ENCODE peak calls at places on chromosome X, in eight cellular contexts. I, M, K, Q, F, G, D and N are unnamed samples.

GRCh38 chrX:29687687-29688086 is 527.7 kb upstream of the MAGEB2 start:
- DNase-seq in I (no peak), M (no peak), K (no peak), Q (no peak), F (no peak), G (no peak), D (peak), N (no peak)

GRCh38 chrX:57329008-57329407 is 42.5 kb downstream of the FAAH2 start:
- DNase-seq in I (no peak), M (no peak), K (no peak), Q (no peak), F (no peak), G (no peak), D (peak), N (no peak)

GRCh38 chrX:72255445-72255844 is 16.6 kb upstream of the ERCC6L start:
- DNase-seq in I (no peak), M (peak), K (peak), Q (no peak), F (no peak), G (no peak), D (no peak), N (no peak)

GRCh38 chrX:68536884-68537283 is 38.0 kb downstream of the YIPF6 start:
- DNase-seq in I (no peak), M (no peak), K (no peak), Q (no peak), F (no peak), G (no peak), D (no peak), N (no peak)

GRCh38 chrX:33434256-33435092 is 223.1 kb upstream of the DMD start:
- DNase-seq in I (peak), M (peak), K (peak), Q (peak), F (peak), G (no peak), D (peak), N (peak)

GRCh38 chrX:68832516-68833447 is 4.0 kb downstream of the EFNB1 start:
- DNase-seq in I (peak), M (peak), K (no peak), Q (no peak), F (no peak), G (no peak), D (no peak), N (no peak)

GRCh38 chrX:43813898-43814297 is 68.4 kb downstream of the MAOB start:
- DNase-seq in I (no peak), M (no peak), K (no peak), Q (no peak), F (no peak), G (no peak), D (no peak), N (no peak)

GRCh38 chrX:104921606-104922205 is 298.8 kb downstream of the TEX13A start:
- DNase-seq in I (peak), M (no peak), K (no peak), Q (no peak), F (no peak), G (no peak), D (no peak), N (no peak)

GRCh38 chrX:65034292-65034640 is 58.0 kb upstream of the ZC4H2 start:
- DNase-seq in I (no peak), M (no peak), K (no peak), Q (peak), F (no peak), G (no peak), D (no peak), N (no peak)

GRCh38 chrX:56968980-56969379 is 26.4 kb downstream of the SPIN3 start:
- DNase-seq in I (no peak), M (no peak), K (no peak), Q (no peak), F (no peak), G (no peak), D (no peak), N (no peak)

GRCh38 chrX:144648788-144649187 is 598.5 kb upstream of the SPANXN1 start:
- DNase-seq in I (no peak), M (no peak), K (no peak), Q (no peak), F (no peak), G (no peak), D (no peak), N (no peak)

GRCh38 chrX:47579537-47579936 is 2.7 kb upstream of the TIMP1 start:
- DNase-seq in I (no peak), M (peak), K (no peak), Q (no peak), F (no peak), G (no peak), D (peak), N (no peak)

GRCh38 chrX:74550295-74550802 is 64.1 kb downstream of the RLIM start:
- DNase-seq in I (peak), M (peak), K (peak), Q (peak), F (peak), G (peak), D (peak), N (no peak)

GRCh38 chrX:68930576-68931317 is 101.9 kb downstream of the EFNB1 start:
- DNase-seq in I (no peak), M (no peak), K (no peak), Q (no peak), F (no peak), G (no peak), D (no peak), N (no peak)

GRCh38 chrX:120366794-120367193 is 4.9 kb downstream of the ATP1B4 start:
- DNase-seq in I (no peak), M (no peak), K (no peak), Q (no peak), F (no peak), G (no peak), D (no peak), N (no peak)

GRCh38 chrX:72101597-72102037 is 30.1 kb downstream of the RTL5 start:
- DNase-seq in I (no peak), M (no peak), K (no peak), Q (no peak), F (no peak), G (no peak), D (no peak), N (no peak)

GRCh38 chrX:34147345-34147744 is 15.2 kb upstream of the FAM47A start:
- DNase-seq in I (no peak), M (no peak), K (no peak), Q (no peak), F (no peak), G (no peak), D (no peak), N (no peak)

GRCh38 chrX:47958943-47959342 is 44.8 kb downstream of the ZNF182 start:
- DNase-seq in I (no peak), M (no peak), K (no peak), Q (peak), F (no peak), G (no peak), D (peak), N (no peak)

GRCh38 chrX:38045697-38046096 is 39.3 kb downstream of the SYTL5 start:
- DNase-seq in I (no peak), M (peak), K (peak), Q (no peak), F (no peak), G (no peak), D (no peak), N (no peak)

GRCh38 chrX:78838709-78839108 is 91.2 kb downstream of the LPAR4 start:
- DNase-seq in I (no peak), M (no peak), K (no peak), Q (no peak), F (no peak), G (no peak), D (no peak), N (no peak)

GRCh38 chrX:125293792-125294780 is 25.6 kb upstream of the TEX13C start:
- DNase-seq in I (no peak), M (no peak), K (no peak), Q (no peak), F (no peak), G (peak), D (no peak), N (no peak)

GRCh38 chrX:68084765-68085164 is 348.5 kb downstream of the OPHN1 start:
- DNase-seq in I (no peak), M (no peak), K (no peak), Q (no peak), F (no peak), G (peak), D (no peak), N (no peak)

GRCh38 chrX:34294665-34295064 is 162.6 kb upstream of the FAM47A start:
- DNase-seq in I (no peak), M (no peak), K (no peak), Q (no peak), F (no peak), G (no peak), D (no peak), N (no peak)

GRCh38 chrX:134683351-134683750 is 25.1 kb upstream of the PLAC1 start:
- DNase-seq in I (no peak), M (no peak), K (no peak), Q (peak), F (no peak), G (no peak), D (no peak), N (no peak)

GRCh38 chrX:41541381-41541780 is 94.2 kb downstream of the NYX start:
- DNase-seq in I (no peak), M (no peak), K (no peak), Q (no peak), F (no peak), G (no peak), D (no peak), N (no peak)

GRCh38 chrX:71911731-71912050 is 1.0 kb downstream of the NHSL2 start:
- DNase-seq in I (peak), M (no peak), K (no peak), Q (no peak), F (no peak), G (no peak), D (no peak), N (no peak)

GRCh38 chrX:18422325-18422724 is 3.1 kb upstream of the CDKL5 start:
- DNase-seq in I (no peak), M (no peak), K (no peak), Q (no peak), F (no peak), G (no peak), D (no peak), N (no peak)

GRCh38 chrX:143663755-143664154 is 27.9 kb upstream of the SLITRK4 start:
- DNase-seq in I (no peak), M (no peak), K (no peak), Q (no peak), F (no peak), G (no peak), D (no peak), N (no peak)

GRCh38 chrX:50609796-50610195 is 139.2 kb upstream of the DGKK start:
- DNase-seq in I (no peak), M (no peak), K (no peak), Q (no peak), F (no peak), G (no peak), D (peak), N (no peak)

GRCh38 chrX:41332408-41332987 is 1.5 kb upstream of the DDX3X start:
- DNase-seq in I (peak), M (peak), K (peak), Q (no peak), F (peak), G (no peak), D (peak), N (no peak)

GRCh38 chrX:151789179-151789800 is 54.7 kb downstream of the CNGA2 start:
- DNase-seq in I (peak), M (no peak), K (peak), Q (no peak), F (peak), G (no peak), D (peak), N (no peak)
- H3K4me3 ChIP-seq in I (no peak), M (no peak), K (no peak), Q (no peak), F (no peak), G (no peak), D (no peak), N (no peak)

GRCh38 chrX:2931612-2932011 is 2.5 kb upstream of the ARSD start:
- DNase-seq in I (no peak), M (no peak), K (no peak), Q (no peak), F (no peak), G (no peak), D (no peak), N (no peak)

GRCh38 chrX:2926664-2927275 is 2.4 kb downstream of the ARSD start:
- DNase-seq in I (no peak), M (no peak), K (no peak), Q (no peak), F (no peak), G (no peak), D (no peak), N (no peak)

GRCh38 chrX:2928583-2929434 is at the start of gene ARSD:
- DNase-seq in I (peak), M (peak), K (peak), Q (peak), F (peak), G (no peak), D (peak), N (peak)

GRCh38 chrX:2931155-2931554 is 2.0 kb upstream of the ARSD start:
- DNase-seq in I (no peak), M (no peak), K (no peak), Q (no peak), F (no peak), G (no peak), D (no peak), N (no peak)

DNA sequence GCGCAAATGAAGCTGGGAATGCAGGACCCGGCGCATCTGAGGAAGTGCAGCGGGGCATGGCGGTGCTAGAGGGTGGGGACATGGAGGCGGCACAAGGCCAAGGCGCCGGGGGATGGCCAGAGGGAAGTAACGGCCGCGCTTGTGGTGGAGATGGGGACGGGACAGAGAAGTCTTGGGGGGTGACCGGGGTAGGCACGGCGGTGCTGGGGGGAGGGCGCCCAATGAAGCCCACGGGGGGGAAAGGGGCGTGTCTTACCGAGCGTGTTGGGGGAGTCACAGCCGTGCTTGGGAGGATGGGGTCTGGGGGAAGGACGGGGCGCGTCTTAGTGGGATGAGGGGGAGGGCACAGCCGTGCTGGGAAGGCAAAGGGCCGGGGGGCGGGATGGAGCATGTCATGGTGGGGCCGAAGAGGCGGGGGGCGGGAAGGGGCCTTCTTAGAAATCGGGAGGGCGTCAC is 984 bp downstream of the ARSD start:
- DNase-seq in I (peak), M (peak), K (peak), Q (peak), F (peak), G (no peak), D (peak), N (no peak)
- TF ChIP-seq POLR2AphosphoS5 in I (no peak), M (no peak), K (no peak), Q (peak), F (no peak), G (no peak), D (no peak), N (no peak)

GRCh38 chrX:45765281-45765680 is 564.6 kb upstream of the DIPK2B start:
- DNase-seq in I (no peak), M (no peak), K (no peak), Q (no peak), F (no peak), G (no peak), D (no peak), N (no peak)
- H3K4me3 ChIP-seq in I (no peak), M (no peak), K (no peak), Q (peak), F (no peak), G (peak), D (peak), N (peak)

GRCh38 chrX:1400049-1400448 is 8.1 kb upstream of the SLC25A6 start:
- DNase-seq in I (peak), M (no peak), K (no peak), Q (no peak), F (no peak), G (no peak), D (no peak), N (no peak)
- TF ChIP-seq POLR2AphosphoS5 in I (no peak), M (no peak), K (no peak), Q (no peak), F (no peak), G (no peak), D (no peak), N (no peak)

DNA sequence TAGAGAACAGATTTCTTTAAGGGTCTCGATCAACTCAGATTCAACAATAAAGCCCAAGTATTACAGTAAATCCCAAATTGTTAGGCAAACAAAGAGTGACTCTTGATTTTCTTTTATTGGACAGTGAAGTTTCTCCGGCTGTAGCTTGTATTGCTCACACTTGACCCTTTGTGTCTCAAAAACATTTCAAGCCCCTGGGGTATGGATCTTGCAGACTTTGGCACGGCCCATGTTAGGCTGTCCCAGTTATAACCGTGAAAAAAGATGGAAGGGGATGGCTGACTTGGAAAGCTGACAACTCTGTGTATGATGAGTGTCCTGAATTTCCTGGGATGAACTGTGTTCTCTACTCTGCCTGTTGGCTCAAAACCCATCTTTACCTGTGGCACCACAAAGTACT is 356.1 kb downstream of the SLITRK2 start:
- DNase-seq in I (no peak), M (no peak), K (no peak), Q (no peak), F (no peak), G (no peak), D (no peak), N (no peak)
- H3K4me3 ChIP-seq in I (no peak), M (no peak), K (no peak), Q (no peak), F (no peak), G (no peak), D (no peak), N (no peak)

DNA sequence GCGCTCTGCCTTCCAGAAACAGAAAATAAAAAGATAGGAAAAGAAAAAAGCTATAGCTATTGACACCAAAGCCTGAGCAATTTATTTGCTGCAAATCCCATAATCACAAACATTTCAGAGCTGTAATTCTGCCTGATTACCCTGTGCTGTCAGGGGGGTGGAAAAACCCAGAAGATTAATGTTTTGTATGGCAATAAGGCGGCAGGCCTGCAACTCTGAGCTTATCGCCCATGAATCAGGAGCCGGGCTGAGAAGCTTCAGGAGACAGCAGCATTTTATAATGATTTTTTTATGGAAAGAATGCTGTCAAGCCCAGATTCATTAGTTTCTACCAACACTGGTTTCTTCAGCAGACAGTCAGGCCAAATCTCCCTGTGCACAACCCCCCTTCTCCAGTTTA is 82.6 kb upstream of the TMEM164 start:
- DNase-seq in I (no peak), M (no peak), K (no peak), Q (peak), F (no peak), G (no peak), D (no peak), N (no peak)
- TF ChIP-seq POLR2AphosphoS5 in I (no peak), M (no peak), K (no peak), Q (no peak), F (no peak), G (no peak), D (no peak), N (no peak)

GRCh38 chrX:103175944-103176753 is 38.8 kb upstream of the BEX4 start:
- DNase-seq in I (peak), M (peak), K (peak), Q (peak), F (peak), G (peak), D (peak), N (no peak)
- H3K4me3 ChIP-seq in I (no peak), M (no peak), K (no peak), Q (peak), F (no peak), G (peak), D (no peak), N (peak)

GRCh38 chrX:21940356-21940829 is at the start of gene SMS:
- DNase-seq in I (peak), M (peak), K (peak), Q (peak), F (peak), G (no peak), D (peak), N (no peak)
- TF ChIP-seq POLR2AphosphoS5 in I (peak), M (peak), K (no peak), Q (peak), F (no peak), G (no peak), D (peak), N (peak)